ENCODE peak calls at places on chromosomes 1 and 21, in five cellular contexts. W is AG04450, U is suprapubic skin, Z is dorsolateral prefrontal cortex, E is A549. R is an unnamed sample.

GRCh38 chr1:39195166-39196111 is 9.1 kb upstream of the MACF1 start:
- DNase-seq in U (no peak), E (no peak), W (no peak), Z (no peak), R (no peak)

GRCh38 chr1:92989936-92990582 is 28.8 kb upstream of the DIPK1A start:
- DNase-seq in E (no peak), Z (no peak), W (no peak), U (no peak), R (no peak)

GRCh38 chr1:244837597-244838258 is 2.3 kb downstream of the COX20 start:
- DNase-seq in Z (no peak), U (no peak), E (peak), W (no peak), R (no peak)

GRCh38 chr1:170241266-170241851 is 95.6 kb downstream of the NTMT2 start:
- DNase-seq in Z (no peak), E (no peak), U (no peak), W (no peak), R (no peak)

GRCh38 chr1:9842781-9843575 is 19.2 kb upstream of the CLSTN1 start:
- DNase-seq in U (no peak), Z (peak), E (no peak), W (no peak), R (no peak)

GRCh38 chr1:205543351-205544305 is 39.2 kb downstream of the CDK18 start:
- DNase-seq in W (peak), E (peak), Z (peak), U (peak), R (peak)

GRCh38 chr1:186762653-186763052 is 66.1 kb upstream of the PLA2G4A start:
- DNase-seq in E (peak), Z (no peak), W (no peak), U (no peak), R (no peak)

GRCh38 chr1:208211901-208212843 is 32.0 kb downstream of the PLXNA2 start:
- DNase-seq in W (no peak), E (no peak), Z (no peak), U (no peak), R (no peak)

GRCh38 chr1:85054664-85055063 is 6.4 kb upstream of the MCOLN3 start:
- DNase-seq in E (no peak), U (no peak), Z (no peak), W (no peak), R (no peak)

GRCh38 chr1:220906561-220907334 is 27.5 kb downstream of the HLX start:
- DNase-seq in Z (no peak), E (peak), U (no peak), W (no peak), R (no peak)

GRCh38 chr1:193479187-193479586 is 292.8 kb upstream of the B3GALT2 start:
- DNase-seq in W (no peak), U (no peak), E (no peak), Z (no peak), R (no peak)

GRCh38 chr1:11307837-11308236 is 34.8 kb downstream of the UBIAD1 start:
- DNase-seq in E (no peak), W (no peak), U (no peak), Z (no peak), R (no peak)

GRCh38 chr1:94679336-94680007 is 137.9 kb upstream of the F3 start:
- DNase-seq in W (no peak), Z (no peak), U (no peak), E (no peak), R (no peak)

GRCh38 chr1:2784854-2785630 is 16.5 kb downstream of the TTC34 start:
- DNase-seq in U (peak), W (no peak), E (no peak), Z (no peak), R (peak)

GRCh38 chr1:89761901-89762300 is 58.9 kb upstream of the LRRC8D start:
- DNase-seq in U (no peak), E (no peak), Z (no peak), W (no peak), R (no peak)

GRCh38 chr1:212432706-212433576 is at the start of gene NENF:
- DNase-seq in Z (peak), E (peak), W (no peak), U (peak), R (peak)

GRCh38 chr1:232364654-232365382 is 265.1 kb downstream of the SIPA1L2 start:
- DNase-seq in U (no peak), W (no peak), E (no peak), Z (no peak), R (no peak)

GRCh38 chr1:208238710-208239517 is 5.3 kb downstream of the PLXNA2 start:
- DNase-seq in W (no peak), E (peak), Z (no peak), U (peak), R (no peak)

GRCh38 chr1:84496498-84496897 is 9.7 kb upstream of the SPATA1 start:
- DNase-seq in W (no peak), U (no peak), Z (no peak), E (no peak), R (no peak)

GRCh38 chr1:234758851-234759250 is 148.9 kb upstream of the IRF2BP2 start:
- DNase-seq in E (no peak), W (no peak), U (no peak), Z (no peak), R (no peak)

GRCh38 chr1:218985424-218985823 is 188.3 kb upstream of the LYPLAL1 start:
- DNase-seq in E (no peak), Z (no peak), W (no peak), U (no peak), R (no peak)

GRCh38 chr1:172320723-172321122 is 99.8 kb upstream of the C1orf105 start:
- DNase-seq in W (no peak), E (no peak), U (no peak), Z (no peak), R (no peak)

DNA sequence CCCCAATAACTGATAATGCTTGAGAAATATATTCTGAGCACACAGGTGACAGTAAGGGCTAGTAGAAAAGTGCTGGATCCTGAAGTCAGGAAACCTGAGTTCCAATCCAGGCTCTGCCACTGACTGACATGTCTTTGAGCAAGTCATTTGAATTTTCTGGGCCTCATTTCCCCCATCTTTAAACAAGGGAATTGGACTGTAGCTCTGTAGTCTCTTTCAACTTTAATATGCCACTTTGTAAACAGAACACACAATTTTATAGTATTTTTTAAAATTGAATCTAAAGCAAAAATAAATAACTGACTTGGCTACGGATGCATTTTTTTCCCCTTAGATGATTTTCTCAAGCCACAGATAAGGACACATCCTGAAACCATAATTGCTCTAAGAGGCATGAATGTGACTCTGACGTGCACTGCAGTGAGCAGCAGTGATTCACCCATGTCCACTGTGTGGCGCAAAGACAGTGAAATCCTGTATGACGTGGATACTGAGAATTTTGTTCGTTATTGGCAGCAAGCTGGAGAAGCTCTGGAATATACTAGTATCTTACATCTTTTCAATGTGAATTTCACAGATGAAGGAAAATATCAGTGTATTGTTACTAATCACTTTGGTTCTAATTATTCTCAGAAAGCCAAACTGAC is 37.0 kb downstream of the LRIG2 start:
- DNase-seq in E (peak), W (peak), U (no peak), Z (no peak), R (no peak)
- TF ChIP-seq CTCF in E (no peak), W (peak), U (no peak), Z (peak), R (peak)

GRCh38 chr1:180500689-180501088 is 1.7 kb downstream of the ACBD6 start:
- DNase-seq in U (no peak), Z (no peak), E (no peak), W (no peak), R (no peak)
- H3K4me3 ChIP-seq in U (no peak), Z (no peak), E (peak), W (peak), R (no peak)

GRCh38 chr21:45887788-45888187 is 93.8 kb upstream of the COL6A1 start:
- DNase-seq in W (no peak), Z (no peak), U (no peak), E (no peak), R (no peak)

GRCh38 chr21:45886610-45887026 is 95.0 kb upstream of the COL6A1 start:
- DNase-seq in Z (no peak), U (no peak), W (no peak), E (no peak), R (no peak)

GRCh38 chr21:45887121-45887611 is 94.4 kb upstream of the COL6A1 start:
- DNase-seq in Z (peak), U (no peak), E (no peak), W (no peak), R (peak)

GRCh38 chr21:45883090-45883489 is 98.5 kb upstream of the COL6A1 start:
- DNase-seq in E (no peak), Z (no peak), W (no peak), U (no peak), R (no peak)

DNA sequence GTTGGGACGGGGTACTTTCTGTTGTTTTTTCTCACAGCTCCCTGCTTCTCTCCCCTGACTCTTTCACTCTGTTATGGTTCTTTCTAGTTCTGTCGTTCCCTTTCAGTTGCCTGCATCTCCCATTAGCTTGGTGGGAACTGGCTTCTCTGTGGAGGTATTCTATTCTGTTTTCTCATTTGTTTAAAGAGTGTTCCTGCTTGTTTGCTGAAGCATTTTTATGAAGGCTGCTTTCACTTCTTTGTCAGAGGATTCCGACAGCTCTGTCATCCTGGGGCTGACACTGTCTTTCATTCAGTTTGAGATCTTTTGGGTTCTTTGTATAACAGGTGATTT is 96.0 kb upstream of the COL6A1 start:
- DNase-seq in W (no peak), E (no peak), Z (no peak), U (no peak), R (no peak)
- H3K27ac ChIP-seq in W (no peak), E (no peak), Z (no peak), U (no peak), R (peak)

GRCh38 chr1:96688737-96689136 is 32.8 kb upstream of the PTBP2 start:
- DNase-seq in E (no peak), U (no peak), Z (no peak), W (no peak), R (no peak)
- TF ChIP-seq CTCF in E (no peak), U (no peak), Z (peak), W (no peak), R (no peak)

R was measured in breast epithelium.